ENCODE peak calls at places on chromosome X, in six cellular contexts. L is EH, F is mesothelial cell of epicardium, I is T-cell, R is GM12865, K is mammary epithelial cell. Z is an unnamed sample.

GRCh38 chrX:12223650-12224049 is 85.4 kb downstream of the FRMPD4 start:
- DNase-seq in L (peak), I (no peak), F (no peak), K (peak), R (no peak), Z (no peak)

GRCh38 chrX:134603806-134604700 is 54.2 kb downstream of the PLAC1 start:
- DNase-seq in L (peak), K (peak), I (no peak), R (no peak), F (no peak), Z (no peak)

GRCh38 chrX:12115377-12115776 is 22.9 kb upstream of the FRMPD4 start:
- DNase-seq in F (no peak), R (no peak), I (no peak), L (no peak), K (no peak), Z (no peak)

GRCh38 chrX:107454302-107454701 is 4.8 kb downstream of the FRMPD3 start:
- DNase-seq in R (peak), I (no peak), K (peak), L (no peak), F (no peak), Z (no peak)

GRCh38 chrX:124406294-124407013 is 60.1 kb downstream of the SH2D1A start:
- DNase-seq in L (peak), K (peak), F (peak), R (peak), I (peak), Z (no peak)

GRCh38 chrX:8939344-8939743 is 94.6 kb downstream of the FAM9B start:
- DNase-seq in I (no peak), R (no peak), F (no peak), L (no peak), K (no peak), Z (no peak)

GRCh38 chrX:50700921-50701320 is 113.1 kb downstream of the SHROOM4 start:
- DNase-seq in K (no peak), I (no peak), F (no peak), R (no peak), L (no peak), Z (no peak)

GRCh38 chrX:9530848-9531274 is 66.0 kb downstream of the TBL1X start:
- DNase-seq in I (peak), K (peak), L (peak), R (peak), F (no peak), Z (no peak)

GRCh38 chrX:110086916-110087484 is 84.1 kb downstream of the TMEM164 start:
- DNase-seq in R (peak), F (no peak), K (peak), L (peak), I (no peak), Z (peak)

GRCh38 chrX:79174949-79175644 is 30.6 kb downstream of the GPR174 start:
- DNase-seq in F (no peak), K (no peak), L (no peak), R (no peak), I (no peak), Z (no peak)

GRCh38 chrX:68895339-68896250 is 66.8 kb downstream of the EFNB1 start:
- DNase-seq in I (no peak), L (peak), R (no peak), K (peak), F (no peak), Z (no peak)

GRCh38 chrX:50799531-50799961 is 14.4 kb downstream of the SHROOM4 start:
- DNase-seq in K (peak), L (peak), I (no peak), F (no peak), R (no peak), Z (no peak)

GRCh38 chrX:7264399-7264798 is 116.4 kb upstream of the PUDP start:
- DNase-seq in R (peak), F (no peak), I (no peak), L (no peak), K (no peak), Z (no peak)

GRCh38 chrX:48487362-48487785 is 11.4 kb downstream of the FTSJ1 start:
- DNase-seq in R (no peak), L (peak), F (no peak), K (peak), I (no peak), Z (no peak)